ENCODE peak calls at places on chromosomes 13 and 19, in nine cellular contexts. F is posterior vena cava, Q is body of pancreas, D is NCI-H1694 treated with DMSO at 0.1 percent for 48 hours, X is skeletal muscle cell, U is caudate nucleus, G is GM23338, S is anterior cingulate cortex, B is HTR-8/SVneo. Y is an unnamed sample.
A peak's percentile ranks its signal among the peaks of the same experiment; 100 is the strongest.

GRCh38 chr19:44955500-44956439 is 590 bp downstream of the CLPTM1 start:
- DNase-seq in F (no peak), Q (no peak), D (no peak), X (no peak), U (peak; percentile 9), G (no peak), S (no peak), B (no peak), Y (no peak)

GRCh38 chr19:49884760-49885159 is 7.3 kb downstream of the TBC1D17 start:
- DNase-seq in F (no peak), Q (no peak), D (no peak), X (no peak), U (no peak), G (no peak), S (no peak), B (no peak), Y (no peak)

GRCh38 chr13:38167164-38167822 is 182.4 kb upstream of the UFM1 start:
- DNase-seq in F (no peak), Q (no peak), D (no peak), X (no peak), U (no peak), G (no peak), S (no peak), B (no peak), Y (no peak)

GRCh38 chr13:33276581-33276980 is 9.0 kb downstream of the STARD13 start:
- DNase-seq in F (no peak), Q (no peak), D (no peak), X (no peak), U (no peak), G (peak; percentile 52), S (no peak), B (no peak), Y (no peak)

GRCh38 chr19:19259741-19260140 is 13.4 kb downstream of the TM6SF2 start:
- DNase-seq in F (no peak), Q (no peak), D (peak; percentile 51), X (no peak), U (no peak), G (peak; percentile 89), S (no peak), B (peak; percentile 44), Y (no peak)

GRCh38 chr19:58319241-58319640 is 7.6 kb upstream of the ZSCAN22 start:
- DNase-seq in F (no peak), Q (no peak), D (no peak), X (no peak), U (no peak), G (no peak), S (no peak), B (no peak), Y (no peak)

GRCh38 chr13:41528021-41528420 is 70.7 kb downstream of the RGCC start:
- DNase-seq in F (no peak), Q (no peak), D (no peak), X (no peak), U (no peak), G (no peak), S (no peak), B (no peak), Y (no peak)

GRCh38 chr19:35437152-35437951 is 10.7 kb upstream of the FFAR2 start:
- DNase-seq in F (peak; percentile 51), Q (no peak), D (no peak), X (no peak), U (no peak), G (no peak), S (no peak), B (no peak), Y (no peak)

GRCh38 chr19:2164020-2164988 is 571 bp downstream of the DOT1L start:
- DNase-seq in F (peak; percentile 91), Q (no peak), D (no peak), X (no peak), U (no peak), G (peak; percentile 57), S (no peak), B (no peak), Y (peak; percentile 44)

Y was measured in activated CD4-positive, alpha-beta memory T cell treated with anti-CD3 and anti-CD28 coated beads, Interleukin-2, amount 10 ng/mL, durations not matched to agents 7 days and 5 days.